ENCODE peak calls at places on chromosomes 13 and 19, in ten cellular contexts. M, X, D, S, T, N, G, O, A and I are unnamed samples.

GRCh38 chr13:48727252-48728011 is 73.7 kb downstream of the CYSLTR2 start:
- DNase-seq in A (peak), G (no peak), S (no peak), D (no peak), M (peak), O (no peak), N (no peak), X (no peak), T (no peak), I (no peak)

GRCh38 chr19:10007811-10008211 is 2.5 kb downstream of the COL5A3 start:
- DNase-seq in A (no peak), O (no peak), G (no peak), N (no peak), X (no peak), M (peak), D (peak), S (no peak), T (no peak), I (no peak)

GRCh38 chr13:21522847-21523246 is 63.7 kb upstream of the ZDHHC20 start:
- DNase-seq in M (no peak), X (no peak), A (no peak), T (no peak), S (no peak), G (no peak), D (no peak), N (no peak), O (no peak), I (no peak)

GRCh38 chr13:98345103-98345899 is 168.2 kb upstream of the RNF113B start:
- DNase-seq in M (no peak), N (peak), G (no peak), D (no peak), T (no peak), O (no peak), X (no peak), A (no peak), S (no peak), I (no peak)

GRCh38 chr13:39385621-39386231 is 217.3 kb downstream of the LHFPL6 start:
- DNase-seq in X (no peak), N (no peak), A (no peak), O (no peak), G (no peak), T (no peak), S (no peak), M (no peak), D (no peak), I (no peak)

GRCh38 chr19:6769006-6769637 is 1.9 kb upstream of the SH2D3A start:
- DNase-seq in G (no peak), M (no peak), A (peak), T (no peak), X (peak), D (no peak), O (no peak), N (no peak), S (no peak), I (no peak)

GRCh38 chr13:110179116-110179857 is 127.7 kb downstream of the COL4A1 start:
- DNase-seq in A (no peak), S (no peak), N (no peak), O (no peak), M (no peak), D (no peak), G (no peak), X (no peak), T (peak), I (no peak)

GRCh38 chr19:45211751-45212381 is 33.3 kb downstream of the BLOC1S3 start:
- DNase-seq in S (peak), M (peak), T (no peak), O (no peak), G (no peak), X (no peak), D (no peak), N (peak), A (no peak), I (peak)

GRCh38 chr19:31543456-31543855 is 194.2 kb upstream of the TSHZ3 start:
- DNase-seq in G (no peak), D (no peak), M (no peak), S (no peak), N (no peak), X (no peak), T (no peak), O (no peak), A (peak), I (no peak)

GRCh38 chr13:79679334-79679733 is 198.4 kb downstream of the NDFIP2 start:
- DNase-seq in N (peak), X (peak), S (no peak), O (no peak), M (peak), A (peak), D (peak), T (peak), G (peak), I (peak)

GRCh38 chr13:113040031-113040430 is 65.6 kb upstream of the F7 start:
- DNase-seq in O (no peak), T (no peak), A (no peak), G (no peak), D (no peak), N (no peak), S (no peak), M (no peak), X (no peak), I (no peak)

GRCh38 chr19:16516923-16517610 is 20.9 kb downstream of the C19orf44 start:
- DNase-seq in D (no peak), T (no peak), O (no peak), S (no peak), X (no peak), N (no peak), M (no peak), G (no peak), A (no peak), I (no peak)

GRCh38 chr19:32702010-32702409 is 10.4 kb downstream of the NUDT19 start:
- DNase-seq in D (no peak), N (peak), G (no peak), A (no peak), T (no peak), O (no peak), S (no peak), M (no peak), X (no peak), I (no peak)

DNA sequence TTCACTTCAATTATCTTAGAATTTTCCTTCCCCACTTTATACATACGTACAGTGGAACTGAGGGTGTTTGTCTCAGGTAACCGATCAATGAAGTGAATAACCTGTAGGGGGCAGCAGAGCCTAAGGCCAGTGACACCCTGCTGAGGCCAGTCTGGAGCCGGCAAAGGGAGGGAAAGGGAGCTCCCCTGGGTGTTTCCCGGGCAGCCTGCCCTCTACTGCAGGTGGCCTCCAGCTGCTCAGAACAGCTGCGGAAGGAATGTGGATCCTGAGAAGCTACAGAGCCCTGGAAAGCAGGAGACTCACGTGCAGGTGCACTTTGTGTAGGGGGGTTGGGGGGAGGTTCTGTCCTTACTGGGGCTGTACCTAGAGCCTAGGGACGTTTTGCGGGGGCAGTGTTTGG is 832 bp upstream of the ZNF491 start:
- DNase-seq in M (peak), T (peak), O (peak), S (peak), A (peak), N (peak), G (peak), X (peak), D (peak), I (peak)
- H3K4me3 ChIP-seq in M (peak), T (no peak), O (no peak), S (no peak), A (peak), N (peak), G (no peak), X (no peak), D (peak), I (no peak)

GRCh38 chr13:46181799-46182490 is at the start of gene LCP1:
- DNase-seq in X (peak), O (peak), T (peak), A (peak), D (no peak), S (peak), N (peak), G (peak), M (no peak), I (peak)
- H3K4me3 ChIP-seq in X (peak), O (peak), T (peak), A (peak), D (peak), S (peak), N (peak), G (peak), M (peak), I (peak)

DNA sequence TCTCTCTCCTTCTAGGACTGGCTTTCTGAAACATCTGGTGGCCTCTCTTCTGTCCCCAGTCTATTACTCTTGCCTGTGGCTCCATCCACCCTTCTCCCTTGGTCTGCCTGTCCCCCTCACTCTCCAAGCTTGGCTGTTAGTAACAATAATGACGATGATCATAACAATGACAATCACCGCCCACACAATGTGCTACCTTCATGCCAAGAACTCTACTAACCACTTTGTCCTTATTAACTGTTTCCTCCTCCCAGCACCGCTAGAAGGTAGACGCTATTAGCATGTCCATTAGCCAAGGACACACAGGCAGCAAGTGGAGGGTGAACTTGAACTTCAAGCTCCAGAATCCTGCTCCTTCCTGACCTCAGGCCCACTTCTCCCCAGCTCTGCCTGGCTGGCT is 2.7 kb downstream of the GYS1 start:
- DNase-seq in A (no peak), N (no peak), O (no peak), M (no peak), X (no peak), G (no peak), T (no peak), D (no peak), S (no peak), I (no peak)
- H3K4me3 ChIP-seq in A (no peak), N (no peak), O (no peak), M (peak), X (no peak), G (no peak), T (no peak), D (no peak), S (no peak), I (no peak)

GRCh38 chr19:39415111-39416046 is 2.9 kb downstream of the PLEKHG2 start:
- DNase-seq in M (no peak), S (no peak), A (peak), X (no peak), G (no peak), O (no peak), D (no peak), N (no peak), T (no peak), I (no peak)
- H3K4me3 ChIP-seq in M (peak), S (peak), A (no peak), X (no peak), G (no peak), O (no peak), D (peak), N (peak), T (no peak), I (peak)

DNA sequence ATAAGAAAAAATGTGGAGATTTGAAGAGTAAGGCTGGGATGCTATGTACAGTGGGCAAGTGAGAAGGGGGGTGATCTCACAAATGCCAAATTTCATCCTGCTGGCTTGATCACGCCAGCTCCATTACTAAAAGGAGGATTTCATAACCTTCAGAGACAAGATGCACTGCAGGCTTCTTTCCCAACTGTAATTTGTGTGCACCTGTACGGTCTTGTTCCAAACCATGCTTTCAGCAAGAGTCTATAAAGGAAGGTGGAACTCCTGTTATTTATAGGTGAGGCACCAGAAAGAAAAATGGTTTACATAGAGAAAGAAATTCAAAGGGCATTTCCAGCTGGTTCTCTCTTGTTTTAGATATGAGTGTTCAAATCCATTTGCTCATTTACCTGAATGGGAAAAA is 13.3 kb downstream of the EFNB2 start:
- DNase-seq in G (no peak), O (no peak), T (no peak), M (no peak), S (no peak), A (no peak), X (no peak), N (no peak), D (no peak), I (no peak)
- H3K4me3 ChIP-seq in G (no peak), O (no peak), T (peak), M (no peak), S (no peak), A (no peak), X (no peak), N (no peak), D (no peak), I (no peak)

GRCh38 chr19:4519172-4519496 is 848 bp upstream of the PLIN4 start:
- DNase-seq in G (no peak), D (no peak), N (no peak), A (no peak), O (no peak), T (no peak), S (no peak), X (no peak), M (no peak), I (no peak)

GRCh38 chr19:4519521-4520277 is 1.4 kb upstream of the PLIN4 start:
- DNase-seq in N (no peak), A (no peak), O (no peak), G (no peak), M (peak), X (no peak), D (no peak), S (no peak), T (no peak), I (no peak)

GRCh38 chr19:4516939-4517300 is 1.4 kb downstream of the PLIN4 start:
- DNase-seq in A (no peak), X (no peak), M (no peak), D (no peak), G (no peak), T (no peak), S (no peak), N (no peak), O (no peak), I (no peak)

GRCh38 chr19:4517451-4518057 is 732 bp downstream of the PLIN4 start:
- DNase-seq in A (no peak), X (no peak), T (no peak), G (no peak), M (no peak), O (no peak), N (no peak), S (no peak), D (no peak), I (no peak)

GRCh38 chr19:4518345-4519171 is at the start of gene PLIN4:
- DNase-seq in S (no peak), G (no peak), M (peak), A (no peak), T (peak), N (peak), D (no peak), X (peak), O (no peak), I (no peak)
- H3K4me3 ChIP-seq in S (no peak), G (no peak), M (peak), A (no peak), T (peak), N (peak), D (peak), X (no peak), O (no peak), I (no peak)

GRCh38 chr19:1240925-1241324 is 626 bp upstream of the ATP5F1D start:
- DNase-seq in G (no peak), N (no peak), M (no peak), D (no peak), O (no peak), S (no peak), X (no peak), T (no peak), A (no peak), I (no peak)
- H3K4me3 ChIP-seq in G (no peak), N (peak), M (peak), D (peak), O (peak), S (peak), X (no peak), T (peak), A (peak), I (no peak)

DNA sequence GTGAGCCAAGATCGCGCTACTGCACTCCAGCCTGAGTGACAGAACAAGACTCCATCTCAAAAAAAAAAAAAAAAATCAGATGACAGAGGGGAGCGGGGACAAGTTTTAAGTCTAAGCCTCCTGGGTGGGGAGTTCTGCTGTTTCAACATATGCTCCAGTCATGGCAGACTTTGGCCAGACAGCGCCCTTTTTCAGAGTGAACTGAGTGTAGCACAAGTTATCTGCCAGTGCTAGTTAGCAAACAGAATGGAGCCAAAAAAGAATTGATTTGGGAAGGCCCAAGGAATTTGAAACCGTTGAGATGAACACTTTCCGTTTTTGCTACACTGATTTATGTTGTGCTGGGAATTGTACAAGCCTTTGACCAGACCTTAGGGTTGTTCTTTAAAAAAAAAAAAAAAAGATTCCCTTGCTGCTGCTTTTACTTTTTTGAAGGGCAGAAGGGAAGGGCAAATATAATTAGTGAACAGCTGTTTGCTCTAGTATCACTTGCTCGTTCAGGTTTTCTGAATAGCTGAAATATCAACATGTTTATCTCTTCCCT is 5.7 kb downstream of the ACTN4 start:
- DNase-seq in T (no peak), D (peak), N (peak), S (no peak), M (no peak), X (no peak), A (no peak), O (no peak), G (no peak), I (no peak)
- H3K4me3 ChIP-seq in T (peak), D (peak), N (peak), S (no peak), M (peak), X (no peak), A (no peak), O (peak), G (no peak), I (no peak)

GRCh38 chr13:23608704-23609413 is 38.6 kb downstream of the TNFRSF19 start:
- DNase-seq in G (peak), X (no peak), S (peak), A (no peak), O (no peak), N (no peak), T (no peak), M (peak), D (peak), I (peak)
- H3K4me3 ChIP-seq in G (no peak), X (no peak), S (no peak), A (no peak), O (peak), N (peak), T (no peak), M (peak), D (no peak), I (no peak)